ENCODE peak calls at places on chromosome X, in eight cellular contexts. J, N, F, H, O, P, V and M are unnamed samples.

GRCh38 chrX:40010550-40011364 is 87.0 kb downstream of the BCOR start:
- DNase-seq in J (peak), N (no peak), F (no peak), H (no peak), O (no peak), P (peak), V (no peak), M (no peak)

GRCh38 chrX:35626124-35626523 is 172.0 kb upstream of the MAGEB16 start:
- DNase-seq in J (no peak), N (no peak), F (no peak), H (no peak), O (no peak), P (no peak), V (no peak), M (no peak)

GRCh38 chrX:72280210-72280882 is 3.3 kb upstream of the RPS4X start:
- DNase-seq in J (no peak), N (no peak), F (no peak), H (no peak), O (no peak), P (no peak), V (no peak), M (peak)

GRCh38 chrX:40459576-40460158 is 121.1 kb upstream of the ATP6AP2 start:
- DNase-seq in J (peak), N (peak), F (no peak), H (no peak), O (no peak), P (peak), V (no peak), M (no peak)

GRCh38 chrX:13028871-13029336 is 15.5 kb downstream of the FAM9C start:
- DNase-seq in J (no peak), N (peak), F (no peak), H (no peak), O (peak), P (no peak), V (no peak), M (peak)

GRCh38 chrX:80812176-80812575 is 2.5 kb upstream of the BRWD3 start:
- DNase-seq in J (peak), N (peak), F (peak), H (no peak), O (peak), P (peak), V (peak), M (peak)

GRCh38 chrX:37757082-37757481 is 22.8 kb upstream of the CYBB start:
- DNase-seq in J (no peak), N (no peak), F (no peak), H (no peak), O (no peak), P (no peak), V (no peak), M (no peak)

GRCh38 chrX:48800574-48801280 is 1.1 kb upstream of the HDAC6 start:
- DNase-seq in J (no peak), N (no peak), F (peak), H (no peak), O (peak), P (no peak), V (no peak), M (peak)

GRCh38 chrX:121308276-121308805 is 260.9 kb downstream of the GLUD2 start:
- DNase-seq in J (peak), N (peak), F (peak), H (peak), O (peak), P (peak), V (peak), M (peak)

GRCh38 chrX:54495814-54496516 is at the start of gene FGD1:
- DNase-seq in J (peak), N (peak), F (peak), H (no peak), O (peak), P (peak), V (peak), M (peak)

GRCh38 chrX:57933321-57933720 is 23.1 kb upstream of the ZXDA start:
- DNase-seq in J (no peak), N (no peak), F (no peak), H (no peak), O (no peak), P (no peak), V (no peak), M (no peak)

GRCh38 chrX:150806827-150807226 is 91.6 kb downstream of the CD99L2 start:
- DNase-seq in J (no peak), N (no peak), F (no peak), H (no peak), O (no peak), P (no peak), V (no peak), M (no peak)

GRCh38 chrX:103535206-103535605 is 15.9 kb upstream of the RAB40A start:
- DNase-seq in J (no peak), N (no peak), F (no peak), H (no peak), O (no peak), P (no peak), V (no peak), M (no peak)

GRCh38 chrX:103537871-103538387 is 18.6 kb upstream of the RAB40A start:
- DNase-seq in J (no peak), N (no peak), F (no peak), H (no peak), O (no peak), P (no peak), V (no peak), M (no peak)

GRCh38 chrX:103538728-103539127 is 19.4 kb upstream of the RAB40A start:
- DNase-seq in J (no peak), N (no peak), F (no peak), H (no peak), O (peak), P (no peak), V (no peak), M (peak)

GRCh38 chrX:103536071-103536470 is 16.8 kb upstream of the RAB40A start:
- DNase-seq in J (no peak), N (no peak), F (no peak), H (no peak), O (no peak), P (no peak), V (no peak), M (no peak)

GRCh38 chrX:103536732-103537131 is 17.4 kb upstream of the RAB40A start:
- DNase-seq in J (no peak), N (no peak), F (no peak), H (no peak), O (no peak), P (no peak), V (no peak), M (no peak)
- TF ChIP-seq CTCF in J (no peak), N (peak), F (no peak), H (no peak), O (no peak), P (no peak), V (no peak), M (no peak)

DNA sequence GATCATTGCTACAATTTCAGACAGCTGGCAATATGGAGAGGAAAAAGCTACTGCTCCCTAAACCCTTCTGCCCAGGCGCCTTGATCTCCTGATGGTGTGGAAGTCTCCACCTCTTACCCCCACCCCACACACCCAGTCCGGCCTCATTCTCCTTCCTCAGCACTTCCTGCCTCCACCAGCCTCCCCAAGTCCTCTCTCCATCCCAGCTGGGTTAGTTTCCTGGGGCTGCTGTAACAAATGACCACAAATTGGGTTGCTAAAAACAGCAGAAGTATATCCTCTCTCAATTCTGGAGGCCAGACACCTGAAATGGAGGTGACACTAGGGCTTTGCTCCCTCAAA is 1.1 kb upstream of the CCNQ start:
- DNase-seq in J (no peak), N (peak), F (peak), H (no peak), O (no peak), P (no peak), V (no peak), M (no peak)
- TF ChIP-seq EZH2phosphoT487 in J (no peak), N (no peak), F (no peak), H (no peak), O (no peak), P (no peak), V (no peak), M (no peak)

DNA sequence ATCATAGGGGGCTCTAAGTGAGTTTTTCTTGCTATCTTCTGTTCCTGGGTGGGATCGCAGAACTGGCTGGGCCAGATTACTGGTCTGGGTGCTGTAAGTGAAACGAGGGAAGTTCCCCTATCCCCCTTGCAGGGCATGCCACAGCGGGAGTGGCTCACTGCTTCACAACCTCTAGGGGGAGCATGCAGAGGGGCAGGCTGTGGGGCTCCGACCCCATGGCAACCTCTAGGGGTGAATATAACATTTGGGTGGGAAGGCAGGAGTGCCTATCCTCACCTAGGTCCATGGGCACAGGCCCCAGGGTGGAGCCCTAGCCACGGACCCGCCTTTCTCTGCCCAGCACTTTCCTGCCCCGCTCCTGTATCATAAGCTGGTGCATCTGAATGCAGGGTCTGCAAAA is 1.7 kb upstream of the RRAGB start:
- DNase-seq in J (no peak), N (peak), F (peak), H (no peak), O (no peak), P (no peak), V (no peak), M (no peak)
- TF ChIP-seq CTCF in J (no peak), N (peak), F (peak), H (peak), O (no peak), P (no peak), V (no peak), M (no peak)

DNA sequence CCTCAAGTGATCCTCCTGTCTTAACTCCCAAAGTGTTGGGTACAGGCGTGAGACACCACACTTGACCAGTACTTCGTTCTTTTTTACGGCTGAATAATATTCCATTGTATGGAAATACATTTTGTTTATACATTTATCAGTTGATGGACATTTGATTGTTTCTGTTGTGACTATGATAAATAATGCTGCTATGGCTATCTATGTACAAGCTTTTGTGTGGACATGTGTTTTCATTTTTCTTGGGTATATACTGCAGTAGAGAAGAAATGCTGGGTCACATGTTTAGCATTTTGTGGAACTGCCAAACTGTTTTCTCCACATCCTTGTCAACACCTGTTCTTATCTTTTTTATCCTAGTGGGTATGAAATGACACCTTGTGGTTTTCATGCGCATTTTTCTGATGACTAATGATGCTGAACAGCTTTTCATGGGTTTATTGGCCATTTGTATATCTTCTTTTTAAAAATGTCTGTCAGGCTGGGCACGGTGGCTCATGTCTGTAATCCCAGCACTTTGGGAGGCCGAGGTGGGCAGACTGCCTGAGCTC is 37.3 kb downstream of the SAT1 start:
- DNase-seq in J (no peak), N (no peak), F (no peak), H (peak), O (no peak), P (no peak), V (peak), M (peak)
- TF ChIP-seq EZH2phosphoT487 in J (no peak), N (no peak), F (no peak), H (no peak), O (no peak), P (no peak), V (no peak), M (no peak)